ENCODE peak calls at places on chromosomes 16 and 17, in six cellular contexts. S is dermis microvascular lymphatic vessel endothelial cell; C is Daoy; D is OCI-LY7; P is stimulated activated CD4-positive, alpha-beta T cell treated with anti-CD3 and anti-CD28 coated beads, Interleukin-1b, Interleukin-23, amount 100 ng/mL, for 1 hour; A is brain microvascular endothelial cell. J is an unnamed sample.
A peak's percentile ranks its signal among the peaks of the same experiment; 100 is the strongest.

GRCh38 chr16:56102159-56102798 is 89.0 kb upstream of the GNAO1 start:
- DNase-seq in S (no peak), C (no peak), D (no peak), P (no peak), A (no peak), J (peak; percentile 29)

GRCh38 chr16:11805556-11805955 is 8.5 kb upstream of the ZC3H7A start:
- DNase-seq in S (no peak), C (no peak), D (no peak), P (no peak), A (no peak), J (no peak)

GRCh38 chr17:21286066-21286770 is 1.7 kb downstream of the MAP2K3 start:
- DNase-seq in S (peak; percentile 93), C (peak; percentile 98), D (peak; percentile 58), P (no peak), A (peak; percentile 98), J (no peak)

GRCh38 chr16:749010-749409 is 8.2 kb upstream of the CIAO3 start:
- DNase-seq in S (no peak), C (no peak), D (no peak), P (no peak), A (peak; percentile 35), J (no peak)

GRCh38 chr17:40099627-40100418 is 566 bp downstream of the NR1D1 start:
- DNase-seq in S (no peak), C (peak; percentile 46), D (no peak), P (no peak), A (no peak), J (no peak)

GRCh38 chr16:85017151-85017550 is 5.8 kb upstream of the ZDHHC7 start:
- DNase-seq in S (no peak), C (peak; percentile 80), D (no peak), P (no peak), A (peak; percentile 50), J (no peak)

GRCh38 chr16:85570735-85571562 is 42.2 kb upstream of the GSE1 start:
- DNase-seq in S (no peak), C (no peak), D (peak; percentile 41), P (no peak), A (no peak), J (no peak)

GRCh38 chr16:88435437-88436355 is 17.4 kb upstream of the ZFPM1 start:
- DNase-seq in S (no peak), C (no peak), D (no peak), P (no peak), A (no peak), J (no peak)

GRCh38 chr17:72430611-72431432 is 310.0 kb downstream of the SOX9 start:
- DNase-seq in S (no peak), C (peak; percentile 25), D (no peak), P (no peak), A (no peak), J (no peak)

GRCh38 chr17:29241015-29241963 is 5.4 kb upstream of the CRYBA1 start:
- DNase-seq in S (peak; percentile 56), C (peak; percentile 96), D (peak; percentile 34), P (no peak), A (peak; percentile 90), J (no peak)

GRCh38 chr17:50608700-50609375 is 25.8 kb upstream of the ABCC3 start:
- DNase-seq in S (no peak), C (no peak), D (no peak), P (no peak), A (no peak), J (no peak)

GRCh38 chr17:29115906-29116651 is 64.1 kb downstream of the MYO18A start:
- DNase-seq in S (no peak), C (peak; percentile 70), D (peak; percentile 35), P (no peak), A (no peak), J (no peak)